ENCODE peak calls at places on chromosomes 16 and 17, in four cellular contexts. V, S, Q and F are unnamed samples.

GRCh38 chr16:29806096-29806579 is at the start of gene MAZ:
- DNase-seq in V (no peak), S (no peak), Q (peak), F (no peak)

GRCh38 chr16:907361-907760 is 63.4 kb downstream of the LMF1 start:
- DNase-seq in V (no peak), S (no peak), Q (no peak), F (no peak)

GRCh38 chr16:10922328-10923145 is 19.7 kb downstream of the DEXI start:
- DNase-seq in V (peak), S (no peak), Q (no peak), F (no peak)

GRCh38 chr16:24834459-24835335 is 11.1 kb upstream of the SLC5A11 start:
- DNase-seq in V (peak), S (no peak), Q (no peak), F (no peak)

GRCh38 chr17:9865585-9865984 is 39.5 kb downstream of the RCVRN start:
- DNase-seq in V (no peak), S (no peak), Q (no peak), F (no peak)

GRCh38 chr17:18185391-18185790 is 1.8 kb downstream of the ALKBH5 start:
- DNase-seq in V (peak), S (no peak), Q (no peak), F (no peak)

GRCh38 chr16:77696149-77696548 is 26.2 kb upstream of the NUDT7 start:
- DNase-seq in V (peak), S (no peak), Q (no peak), F (no peak)

GRCh38 chr16:11501583-11502138 is 85.1 kb downstream of the LITAF start:
- DNase-seq in V (no peak), S (no peak), Q (no peak), F (no peak)

GRCh38 chr16:23901178-23902131 is 65.7 kb downstream of the PRKCB start:
- DNase-seq in V (no peak), S (no peak), Q (no peak), F (no peak)

GRCh38 chr16:1288813-1289479 is 20.5 kb upstream of the UBE2I start:
- DNase-seq in V (no peak), S (no peak), Q (no peak), F (peak)

GRCh38 chr17:47820023-47820789 is 1.4 kb downstream of the OSBPL7 start:
- DNase-seq in V (no peak), S (no peak), Q (no peak), F (no peak)

GRCh38 chr16:89599451-89599858 is 14.0 kb upstream of the DPEP1 start:
- DNase-seq in V (no peak), S (no peak), Q (no peak), F (no peak)

GRCh38 chr17:42901535-42902229 is 1.1 kb downstream of the G6PC1 start:
- DNase-seq in V (no peak), S (no peak), Q (no peak), F (no peak)

GRCh38 chr17:79356839-79357447 is 253.9 kb downstream of the RBFOX3 start:
- DNase-seq in V (no peak), S (no peak), Q (no peak), F (no peak)

GRCh38 chr17:20206068-20206467 is 196.9 kb downstream of the SPECC1 start:
- DNase-seq in V (no peak), S (no peak), Q (no peak), F (peak)

GRCh38 chr17:21289902-21290571 is 5.5 kb downstream of the MAP2K3 start:
- DNase-seq in V (no peak), S (no peak), Q (no peak), F (no peak)

GRCh38 chr17:80779961-80780380 is 211.7 kb upstream of the CHMP6 start:
- DNase-seq in V (peak), S (peak), Q (no peak), F (no peak)

GRCh38 chr16:11224096-11224893 is 31.7 kb downstream of the SOCS1 start:
- DNase-seq in V (peak), S (no peak), Q (peak), F (peak)

GRCh38 chr17:15262291-15263205 is 2.6 kb downstream of the PMP22 start:
- DNase-seq in V (peak), S (peak), Q (no peak), F (no peak)

GRCh38 chr16:64094170-64094960 is 1027.5 kb downstream of the CDH11 start:
- DNase-seq in V (peak), S (no peak), Q (no peak), F (no peak)

GRCh38 chr16:3825103-3825502 is 55.4 kb downstream of the CREBBP start:
- DNase-seq in V (peak), S (peak), Q (no peak), F (no peak)

GRCh38 chr16:51048544-51048943 is 102.5 kb downstream of the SALL1 start:
- DNase-seq in V (peak), S (no peak), Q (no peak), F (no peak)

GRCh38 chr17:17468217-17469010 is 8.4 kb upstream of the MED9 start:
- DNase-seq in V (no peak), S (no peak), Q (no peak), F (no peak)

GRCh38 chr17:1834378-1835149 is 4.8 kb downstream of the RPA1 start:
- DNase-seq in V (no peak), S (no peak), Q (no peak), F (no peak)

GRCh38 chr16:53768593-53768992 is 64.6 kb downstream of the FTO start:
- DNase-seq in V (peak), S (peak), Q (no peak), F (no peak)

GRCh38 chr17:37831492-37831891 is 86.6 kb upstream of the HNF1B start:
- DNase-seq in V (no peak), S (no peak), Q (no peak), F (no peak)

GRCh38 chr17:31248986-31249385 is 48.1 kb downstream of the OMG start:
- DNase-seq in V (peak), S (peak), Q (no peak), F (no peak)

GRCh38 chr16:83345846-83346245 is 461.9 kb upstream of the HSBP1 start:
- DNase-seq in V (no peak), S (no peak), Q (no peak), F (no peak)

GRCh38 chr16:87598431-87598830 is 3.9 kb upstream of the JPH3 start:
- DNase-seq in V (no peak), S (no peak), Q (no peak), F (no peak)

GRCh38 chr17:1197781-1198490 is 18.2 kb upstream of the ABR start:
- DNase-seq in V (no peak), S (no peak), Q (peak), F (peak)